ENCODE peak calls at places on chromosomes 11 and 22, in four cellular contexts. A is adrenal gland, V is right lobe of liver, D is transverse colon. R is an unnamed sample.

GRCh38 chr22:18024276-18024939 is at the start of gene MICAL3:
- DNase-seq in A (peak; percentile 75), V (peak; percentile 75), D (peak; percentile 75), R (peak; percentile 80)

GRCh38 chr11:339963-340362 is 19.3 kb upstream of the IFITM3 start:
- DNase-seq in A (no peak), V (no peak), D (no peak), R (no peak)

GRCh38 chr11:109073032-109073822 is 348.8 kb upstream of the C11orf87 start:
- DNase-seq in A (no peak), V (no peak), D (no peak), R (no peak)

GRCh38 chr11:66691311-66691980 is 13.8 kb upstream of the RBM4B start:
- DNase-seq in A (no peak), V (no peak), D (no peak), R (no peak)

GRCh38 chr11:83361831-83362230 is 75.7 kb upstream of the CCDC90B start:
- DNase-seq in A (no peak), V (no peak), D (no peak), R (no peak)

GRCh38 chr11:28727254-28727653 is 619.1 kb downstream of the METTL15 start:
- DNase-seq in A (no peak), V (no peak), D (no peak), R (no peak)

GRCh38 chr22:28413612-28414011 is 266.0 kb downstream of the TTC28 start:
- DNase-seq in A (no peak), V (no peak), D (no peak), R (no peak)

GRCh38 chr11:83628622-83629347 is 342.6 kb upstream of the CCDC90B start:
- DNase-seq in A (no peak), V (no peak), D (no peak), R (no peak)

GRCh38 chr11:130156108-130157022 is 3.2 kb upstream of the ST14 start:
- DNase-seq in A (no peak), V (no peak), D (peak; percentile 44), R (no peak)

GRCh38 chr22:46933040-46933439 is 170.6 kb downstream of the TBC1D22A start:
- DNase-seq in A (no peak), V (no peak), D (no peak), R (no peak)

GRCh38 chr22:19932367-19933206 is 9.0 kb upstream of the COMT start:
- DNase-seq in A (no peak), V (peak; percentile 55), D (no peak), R (no peak)

GRCh38 chr11:6321961-6322362 is 1.7 kb upstream of the CAVIN3 start:
- DNase-seq in A (no peak), V (no peak), D (no peak), R (no peak)
- TF ChIP-seq POLR2A in A (no peak), V (no peak), D (no peak), R (no peak)

GRCh38 chr11:120344302-120345004 is 8.2 kb downstream of the ARHGEF12 start:
- DNase-seq in A (no peak), V (no peak), D (peak; percentile 18), R (no peak)
- H3K4me1 ChIP-seq in A (peaks cover 86% of the 10 kb centered on the region), V (peaks cover 84% of the 10 kb centered on the region), D (peaks cover 57% of the 10 kb centered on the region), R (no peaks in the 10 kb centered on the region)

GRCh38 chr11:61812736-61813411 is 3.9 kb downstream of the FADS1 start:
- DNase-seq in A (no peak), V (no peak), D (no peak), R (no peak)

GRCh38 chr11:61814958-61815789 is 1.6 kb downstream of the FADS1 start:
- DNase-seq in A (peak; percentile 98), V (peak; percentile 98), D (peak; percentile 89), R (peak; percentile 84)

GRCh38 chr11:61816736-61817455 is at the start of gene FADS1:
- DNase-seq in A (peak; percentile 93), V (peak; percentile 87), D (peak; percentile 83), R (peak; percentile 76)

GRCh38 chr11:61815790-61816735 is 740 bp downstream of the FADS1 start:
- DNase-seq in A (peak; percentile 74), V (peak; percentile 74), D (peak; percentile 52), R (peak; percentile 55)

DNA sequence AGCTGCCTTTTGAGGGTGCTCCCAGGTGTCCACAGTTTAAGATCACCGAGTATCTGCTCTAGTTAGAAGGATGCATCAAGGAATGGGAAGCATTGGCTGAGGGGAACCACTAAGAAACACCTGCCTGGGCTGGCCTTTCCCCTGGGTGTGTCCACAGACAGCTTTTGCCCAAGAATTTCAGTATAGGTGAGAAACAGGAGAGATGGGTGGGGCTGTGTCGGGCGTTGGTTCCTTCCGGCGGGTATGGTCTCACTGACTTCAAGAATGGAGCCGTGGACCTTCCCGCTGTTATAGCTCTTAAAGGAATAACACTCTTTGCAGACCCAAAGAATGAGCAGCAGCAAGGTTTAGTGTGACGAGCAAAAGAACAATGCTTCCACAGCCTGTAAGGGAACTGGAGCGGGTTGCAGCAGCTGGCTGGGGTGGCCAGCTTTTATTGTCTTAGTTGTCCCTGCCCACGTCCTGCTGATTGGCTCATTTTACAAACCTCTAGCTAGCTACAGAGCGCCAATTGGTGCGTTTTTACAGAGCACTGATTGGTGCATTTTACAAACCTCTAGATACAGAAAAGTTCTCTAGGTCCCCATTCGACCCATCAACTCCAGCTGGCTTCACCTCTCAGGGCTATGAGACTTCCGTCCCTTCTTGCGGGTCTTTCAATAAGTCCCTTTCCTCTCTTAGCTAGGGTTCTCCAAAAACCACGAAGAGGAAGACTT is 2.4 kb downstream of the FADS1 start:
- DNase-seq in A (no peak), V (no peak), D (peak; percentile 34), R (no peak)
- TF ChIP-seq POLR2A in A (peak; percentile 5), V (no peak), D (no peak), R (no peak)

GRCh38 chr22:40211481-40212052 is 33.8 kb downstream of the TNRC6B start:
- DNase-seq in A (no peak), V (no peak), D (no peak), R (no peak)
- H3K4me1 ChIP-seq in A (peaks cover 54% of the 10 kb centered on the region), V (peaks cover 4% of the 10 kb centered on the region), D (peaks cover 21% of the 10 kb centered on the region), R (peaks cover 28% of the 10 kb centered on the region)

DNA sequence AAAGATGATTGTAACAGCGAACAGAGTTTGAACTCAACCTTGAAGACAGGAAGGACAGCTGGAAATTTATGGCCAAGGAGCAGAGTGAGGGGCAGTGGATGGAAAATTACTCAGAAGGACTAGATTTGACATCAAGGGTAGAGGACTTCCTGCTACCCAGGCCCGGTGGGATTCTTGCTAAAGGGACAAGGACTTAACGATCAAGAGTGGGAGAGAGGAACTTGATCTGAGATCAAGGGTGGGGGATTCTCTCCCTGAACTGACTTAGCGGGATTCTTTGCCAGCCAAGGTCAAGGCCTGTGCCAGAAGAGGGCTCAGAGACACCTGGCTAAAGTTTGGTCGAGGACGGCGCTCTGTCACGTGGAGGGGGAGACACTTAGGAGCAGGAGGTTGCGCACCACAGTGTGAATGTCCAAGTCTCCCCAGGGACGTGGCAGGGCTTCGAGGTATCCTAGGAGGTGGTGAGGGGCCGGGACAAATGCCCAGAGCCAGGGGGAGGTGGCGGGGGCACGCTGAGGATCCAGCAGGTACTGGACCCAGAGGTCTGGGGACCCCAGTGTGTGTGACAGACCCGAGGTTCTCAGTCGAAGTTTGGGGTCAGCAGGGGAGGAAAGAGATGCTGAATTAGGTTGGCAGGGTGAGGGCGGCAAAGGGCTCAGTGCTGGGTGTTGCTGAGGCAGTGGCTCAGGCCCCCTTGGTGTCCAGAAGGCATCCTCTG is 46.1 kb upstream of the SHISAL1 start:
- DNase-seq in A (no peak), V (peak; percentile 32), D (no peak), R (peak; percentile 34)
- TF ChIP-seq POLR2A in A (no peak), V (no peak), D (no peak), R (no peak)

DNA sequence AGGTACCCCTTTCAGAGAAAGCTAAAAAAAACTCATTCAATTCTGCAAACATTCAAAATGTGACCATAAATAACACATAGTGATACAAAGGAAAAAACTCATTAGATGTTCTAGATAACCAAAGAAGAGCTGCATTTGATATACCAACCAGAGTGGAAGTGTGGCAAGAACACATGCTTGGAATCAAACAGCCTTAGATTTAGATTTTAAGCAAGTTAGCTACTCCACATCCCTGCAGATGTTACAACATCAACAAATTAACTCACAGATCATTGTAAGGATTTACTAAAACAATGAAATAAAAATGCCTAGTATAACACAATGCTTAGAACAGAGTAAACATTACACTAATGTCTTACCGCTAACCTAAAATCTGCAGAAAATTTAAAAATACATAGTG is 114.1 kb upstream of the AKIP1 start:
- DNase-seq in A (no peak), V (no peak), D (no peak), R (no peak)
- H3K4me1 ChIP-seq in A (peaks cover 61% of the 10 kb centered on the region), V (peaks cover 31% of the 10 kb centered on the region), D (peaks cover 41% of the 10 kb centered on the region), R (no peaks in the 10 kb centered on the region)

GRCh38 chr22:42649261-42650056 is at the start of gene CYB5R3:
- DNase-seq in A (peak; percentile 86), V (peak; percentile 88), D (peak; percentile 88), R (peak; percentile 91)
- TF ChIP-seq POLR2A in A (peak; percentile 41), V (no peak), D (no peak), R (peak; percentile 16)

GRCh38 chr11:95514386-95515145 is 275.0 kb downstream of the FAM76B start:
- DNase-seq in A (no peak), V (no peak), D (no peak), R (no peak)
- H3K4me1 ChIP-seq in A (peaks cover 15% of the 10 kb centered on the region), V (peaks cover 11% of the 10 kb centered on the region), D (no peaks in the 10 kb centered on the region), R (no peaks in the 10 kb centered on the region)

GRCh38 chr22:39317756-39318506 is 1.5 kb downstream of the RPL3 start:
- DNase-seq in A (no peak), V (no peak), D (no peak), R (no peak)
- TF ChIP-seq POLR2A in A (no peak), V (peak; percentile 2), D (no peak), R (no peak)